ENCODE peak calls at places on chromosomes 7 and 10, in seven cellular contexts. M is activated CD4-positive, alpha-beta T cell treated with anti-CD3 and anti-CD28 coated beads for 1 hour; T is endothelial cell; E is fibroblast of the conjunctiva; B is A549; C is ELR; L is G401. Z is an unnamed sample.

GRCh38 chr10:29555091-29555745 is 79.6 kb downstream of the SVIL start:
- DNase-seq in M (no peak), T (no peak), E (no peak), B (no peak), C (peak), L (no peak), Z (no peak)

GRCh38 chr10:88456730-88457129 is 126.4 kb downstream of the RNLS start:
- DNase-seq in M (no peak), T (no peak), E (peak), B (no peak), C (peak), L (no peak), Z (no peak)

GRCh38 chr7:101537205-101537604 is 91.9 kb downstream of the MYL10 start:
- DNase-seq in M (no peak), T (no peak), E (no peak), B (no peak), C (peak), L (no peak), Z (no peak)

GRCh38 chr10:100328198-100328597 is 1.8 kb downstream of the PKD2L1 start:
- DNase-seq in M (no peak), T (no peak), E (no peak), B (no peak), C (no peak), L (no peak), Z (no peak)

GRCh38 chr10:101986277-101986971 is 69.5 kb downstream of the ARMH3 start:
- DNase-seq in M (no peak), T (no peak), E (no peak), B (no peak), C (no peak), L (no peak), Z (no peak)

GRCh38 chr7:73999664-74000420 is 28.1 kb upstream of the ELN start:
- DNase-seq in M (no peak), T (no peak), E (no peak), B (no peak), C (no peak), L (no peak), Z (no peak)

GRCh38 chr10:97647556-97647955 is 7.1 kb downstream of the PI4K2A start:
- DNase-seq in M (no peak), T (no peak), E (peak), B (no peak), C (peak), L (no peak), Z (peak)

GRCh38 chr10:78196964-78197363 is 163.3 kb downstream of the RPS24 start:
- DNase-seq in M (no peak), T (no peak), E (no peak), B (peak), C (peak), L (no peak), Z (no peak)

GRCh38 chr7:66399566-66399965 is 194.4 kb downstream of the TPST1 start:
- DNase-seq in M (no peak), T (no peak), E (no peak), B (no peak), C (peak), L (no peak), Z (no peak)

GRCh38 chr7:128890306-128891109 is 20.0 kb downstream of the KCP start:
- DNase-seq in M (no peak), T (peak), E (no peak), B (peak), C (no peak), L (no peak), Z (no peak)

GRCh38 chr10:44394696-44395383 is 9.9 kb upstream of the CXCL12 start:
- DNase-seq in M (no peak), T (no peak), E (no peak), B (no peak), C (no peak), L (no peak), Z (no peak)

GRCh38 chr10:125871341-125871740 is 9.8 kb downstream of the DHX32 start:
- DNase-seq in M (no peak), T (no peak), E (no peak), B (no peak), C (no peak), L (no peak), Z (no peak)

GRCh38 chr7:156169474-156170370 is 357.5 kb upstream of the SHH start:
- DNase-seq in M (no peak), T (no peak), E (no peak), B (no peak), C (no peak), L (no peak), Z (no peak)

GRCh38 chr10:96919785-96920425 is 87.8 kb downstream of the LCOR start:
- DNase-seq in M (no peak), T (no peak), E (no peak), B (no peak), C (peak), L (no peak), Z (no peak)

GRCh38 chr10:58957517-58957916 is 218.9 kb upstream of the PHYHIPL start:
- DNase-seq in M (no peak), T (no peak), E (no peak), B (no peak), C (no peak), L (no peak), Z (no peak)